ENCODE peak calls at places on chromosome 14, in seven cellular contexts. V is sigmoid colon, O is HCT116, F is HepG2, M is GM12878, T is upper lobe of left lung, I is breast epithelium. U is an unnamed sample. For H3K36me3, the result is how much of the 10 kb centered on the place peaks cover.

GRCh38 chr14:93859957-93860356 is 67.2 kb upstream of the FAM181A start:
- DNase-seq in V (no peak), O (no peak), F (no peak), M (no peak), T (no peak), I (peak), U (peak)

GRCh38 chr14:67172520-67172919 is 16.7 kb upstream of the GARIN2 start:
- DNase-seq in V (no peak), O (no peak), F (no peak), M (no peak), T (no peak), I (no peak), U (no peak)

GRCh38 chr14:95297832-95298231 is 21.9 kb downstream of the CLMN start:
- DNase-seq in V (no peak), O (no peak), F (no peak), M (no peak), T (no peak), I (no peak), U (no peak)

GRCh38 chr14:58746701-58747100 is 108.9 kb downstream of the DACT1 start:
- DNase-seq in V (no peak), O (no peak), F (no peak), M (no peak), T (no peak), I (no peak), U (no peak)

GRCh38 chr14:78595797-78596196 is 425.6 kb downstream of the NRXN3 start:
- DNase-seq in V (no peak), O (no peak), F (no peak), M (no peak), T (no peak), I (no peak), U (no peak)

GRCh38 chr14:70078329-70078728 is 110.4 kb downstream of the SLC8A3 start:
- DNase-seq in V (no peak), O (no peak), F (no peak), M (no peak), T (no peak), I (no peak), U (no peak)

GRCh38 chr14:79573486-79573885 is 637.8 kb downstream of the DIO2 start:
- DNase-seq in V (no peak), O (no peak), F (no peak), M (no peak), T (no peak), I (no peak), U (no peak)

GRCh38 chr14:63405715-63406114 is 87.0 kb upstream of the GPHB5 start:
- DNase-seq in V (no peak), O (no peak), F (no peak), M (no peak), T (no peak), I (no peak), U (no peak)

GRCh38 chr14:91415794-91416743 is 1.6 kb downstream of the CCDC88C start:
- DNase-seq in V (no peak), O (no peak), F (no peak), M (peak), T (no peak), I (no peak), U (peak)

GRCh38 chr14:91554535-91555332 is 44.6 kb upstream of the PPP4R3A start:
- DNase-seq in V (no peak), O (no peak), F (peak), M (no peak), T (no peak), I (no peak), U (peak)

GRCh38 chr14:103030741-103031565 is 26.4 kb downstream of the CDC42BPB start:
- DNase-seq in V (no peak), O (no peak), F (no peak), M (no peak), T (no peak), I (no peak), U (no peak)

GRCh38 chr14:103221781-103222358 is 98.6 kb downstream of the TNFAIP2 start:
- DNase-seq in V (no peak), O (no peak), F (no peak), M (no peak), T (peak), I (no peak), U (no peak)

GRCh38 chr14:75993567-75994041 is 8.0 kb downstream of the IFT43 start:
- DNase-seq in V (no peak), O (no peak), F (no peak), M (peak), T (no peak), I (no peak), U (no peak)

GRCh38 chr14:90785474-90785873 is 30.8 kb downstream of the TTC7B start:
- DNase-seq in V (peak), O (peak), F (no peak), M (no peak), T (no peak), I (no peak), U (peak)

GRCh38 chr14:97407701-97408407 is 610.7 kb downstream of the VRK1 start:
- DNase-seq in V (no peak), O (no peak), F (no peak), M (no peak), T (no peak), I (no peak), U (no peak)

GRCh38 chr14:69999246-69999645 is 120.0 kb downstream of the SMOC1 start:
- DNase-seq in V (no peak), O (no peak), F (no peak), M (no peak), T (no peak), I (peak), U (no peak)

GRCh38 chr14:76863724-76864407 is 37.7 kb downstream of the LRRC74A start:
- DNase-seq in V (peak), O (no peak), F (peak), M (peak), T (no peak), I (no peak), U (peak)

GRCh38 chr14:54120260-54120659 is 163.6 kb upstream of the BMP4 start:
- DNase-seq in V (no peak), O (no peak), F (no peak), M (no peak), T (no peak), I (no peak), U (no peak)

GRCh38 chr14:34013714-34014055 is 62.8 kb upstream of the EGLN3 start:
- DNase-seq in V (no peak), O (no peak), F (no peak), M (no peak), T (no peak), I (no peak), U (no peak)

GRCh38 chr14:103504991-103505565 is 17.6 kb downstream of the CKB start:
- DNase-seq in V (no peak), O (no peak), F (no peak), M (no peak), T (no peak), I (no peak), U (no peak)

GRCh38 chr14:79473676-79474075 is 737.6 kb downstream of the DIO2 start:
- DNase-seq in V (no peak), O (no peak), F (no peak), M (no peak), T (no peak), I (no peak), U (no peak)

GRCh38 chr14:81784084-81784483 is 250.4 kb upstream of the SEL1L start:
- DNase-seq in V (no peak), O (no peak), F (no peak), M (no peak), T (no peak), I (no peak), U (no peak)

GRCh38 chr14:98808494-98809407 is 463.2 kb downstream of the BCL11B start:
- DNase-seq in V (no peak), O (no peak), F (no peak), M (no peak), T (no peak), I (peak), U (no peak)

GRCh38 chr14:68306934-68307758 is 485.7 kb downstream of the ZFP36L1 start:
- DNase-seq in V (no peak), O (peak), F (peak), M (no peak), T (no peak), I (peak), U (peak)

GRCh38 chr14:39265032-39265431 is 31.3 kb downstream of the MIA2 start:
- DNase-seq in V (no peak), O (peak), F (no peak), M (no peak), T (no peak), I (no peak), U (no peak)

GRCh38 chr14:21108791-21109190 is 7.9 kb downstream of the TMEM253 start:
- DNase-seq in V (no peak), O (no peak), F (no peak), M (no peak), T (no peak), I (no peak), U (no peak)

GRCh38 chr14:50091240-50091914 is 25.0 kb downstream of the VCPKMT start:
- DNase-seq in V (no peak), O (no peak), F (no peak), M (no peak), T (no peak), I (no peak), U (no peak)

GRCh38 chr14:40410708-40411107 is 978.5 kb upstream of the FBXO33 start:
- DNase-seq in V (no peak), O (no peak), F (no peak), M (no peak), T (no peak), I (no peak), U (no peak)

GRCh38 chr14:97618917-97619690 is 821.9 kb downstream of the VRK1 start:
- DNase-seq in V (no peak), O (no peak), F (no peak), M (no peak), T (no peak), I (no peak), U (no peak)

GRCh38 chr14:59771577-59771976 is 99.0 kb downstream of the RTN1 start:
- DNase-seq in V (no peak), O (no peak), F (no peak), M (no peak), T (no peak), I (no peak), U (no peak)
- TF ChIP-seq POLR2AphosphoS5 in V (no peak), O (no peak), F (no peak), M (no peak), T (no peak), I (no peak), U (no peak)

GRCh38 chr14:74675219-74675618 is 37.7 kb downstream of the AREL1 start:
- DNase-seq in V (no peak), O (no peak), F (no peak), M (no peak), T (no peak), I (no peak), U (no peak)
- H3K36me3 ChIP-seq in V (half or more), O (under half), F (under half), M (under half), T (half or more), I (under half), U (half or more)

GRCh38 chr14:100734031-100734990 is 7.6 kb downstream of the DLK1 start:
- DNase-seq in V (peak), O (no peak), F (no peak), M (no peak), T (peak), I (no peak), U (no peak)
- H3K4me3 ChIP-seq in V (no peak), O (no peak), F (no peak), M (no peak), T (no peak), I (no peak), U (no peak)

GRCh38 chr14:88473791-88474190 is 81.0 kb downstream of the PTPN21 start:
- DNase-seq in V (no peak), O (no peak), F (peak), M (no peak), T (no peak), I (no peak), U (no peak)

GRCh38 chr14:88463318-88463717 is 77.9 kb downstream of the SPATA7 start:
- DNase-seq in V (no peak), O (peak), F (peak), M (no peak), T (no peak), I (no peak), U (no peak)

GRCh38 chr14:88470542-88471440 is 84.0 kb downstream of the PTPN21 start:
- DNase-seq in V (no peak), O (no peak), F (no peak), M (no peak), T (no peak), I (no peak), U (no peak)

DNA sequence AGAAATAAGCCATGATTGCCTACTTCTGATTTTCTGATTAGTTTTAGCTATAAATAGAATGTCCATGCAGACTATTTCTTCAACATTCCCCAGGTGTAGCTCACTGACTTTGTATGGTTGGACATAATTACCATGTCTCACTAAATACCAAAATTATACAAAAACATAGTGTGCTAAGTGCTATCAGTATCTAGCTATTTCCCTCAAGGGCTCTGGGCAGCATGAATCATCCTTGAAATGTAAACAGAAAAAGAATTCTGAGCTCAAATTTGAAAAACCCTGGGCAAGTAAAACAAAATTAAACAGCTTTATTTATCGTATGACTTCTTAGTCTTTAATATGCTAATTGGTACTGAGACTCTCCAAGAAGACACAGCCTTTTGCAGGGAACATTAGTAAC is 82.9 kb downstream of the SPATA7 start:
- DNase-seq in V (no peak), O (no peak), F (no peak), M (no peak), T (no peak), I (no peak), U (no peak)
- TF ChIP-seq POLR2AphosphoS5 in V (no peak), O (no peak), F (no peak), M (no peak), T (no peak), I (no peak), U (no peak)

DNA sequence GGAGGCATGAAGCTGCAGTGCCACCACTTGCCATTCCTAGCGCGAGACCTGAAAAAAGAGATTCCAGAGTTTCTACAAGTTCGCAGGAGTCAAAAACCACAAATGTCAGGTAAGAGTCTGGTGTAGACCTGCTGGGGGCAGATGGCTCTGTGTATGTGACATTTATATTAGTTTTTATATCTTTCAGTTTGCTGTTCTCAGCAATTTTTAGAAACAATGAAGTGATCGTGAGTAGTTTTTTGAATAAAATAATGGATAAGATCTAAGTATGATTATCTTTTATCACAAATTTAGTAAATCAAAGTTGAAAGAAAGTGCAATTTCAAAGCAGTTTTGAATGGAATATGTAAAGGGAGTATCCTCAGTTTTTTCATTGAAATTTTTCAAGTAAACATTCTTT is 9.3 kb downstream of the ZC3H14 start:
- DNase-seq in V (no peak), O (no peak), F (no peak), M (no peak), T (no peak), I (no peak), U (no peak)
- H3K36me3 ChIP-seq in V (half or more), O (under half), F (under half), M (under half), T (half or more), I (under half), U (under half)

DNA sequence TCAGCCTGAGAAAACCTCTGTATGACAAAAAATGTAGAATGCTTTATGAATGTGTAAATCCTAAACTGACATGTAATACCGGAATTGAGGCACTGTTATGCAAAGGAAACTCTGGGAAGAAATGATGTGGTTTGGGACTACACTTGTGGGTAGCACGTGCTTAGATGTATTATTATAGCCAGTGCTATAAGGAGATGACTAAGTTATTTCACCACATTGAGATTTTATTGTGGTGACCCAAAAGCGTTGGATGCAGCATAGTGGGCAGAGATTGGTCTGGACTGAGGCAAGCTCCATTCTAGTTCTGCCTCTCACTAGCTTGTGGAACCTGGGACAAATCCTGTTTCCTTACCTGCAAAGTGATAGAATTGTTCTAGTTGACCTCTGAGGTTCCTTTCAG is 172.2 kb downstream of the SNAPC1 start:
- DNase-seq in V (no peak), O (no peak), F (no peak), M (no peak), T (no peak), I (no peak), U (no peak)
- H3K4me3 ChIP-seq in V (no peak), O (no peak), F (no peak), M (no peak), T (no peak), I (no peak), U (no peak)

DNA sequence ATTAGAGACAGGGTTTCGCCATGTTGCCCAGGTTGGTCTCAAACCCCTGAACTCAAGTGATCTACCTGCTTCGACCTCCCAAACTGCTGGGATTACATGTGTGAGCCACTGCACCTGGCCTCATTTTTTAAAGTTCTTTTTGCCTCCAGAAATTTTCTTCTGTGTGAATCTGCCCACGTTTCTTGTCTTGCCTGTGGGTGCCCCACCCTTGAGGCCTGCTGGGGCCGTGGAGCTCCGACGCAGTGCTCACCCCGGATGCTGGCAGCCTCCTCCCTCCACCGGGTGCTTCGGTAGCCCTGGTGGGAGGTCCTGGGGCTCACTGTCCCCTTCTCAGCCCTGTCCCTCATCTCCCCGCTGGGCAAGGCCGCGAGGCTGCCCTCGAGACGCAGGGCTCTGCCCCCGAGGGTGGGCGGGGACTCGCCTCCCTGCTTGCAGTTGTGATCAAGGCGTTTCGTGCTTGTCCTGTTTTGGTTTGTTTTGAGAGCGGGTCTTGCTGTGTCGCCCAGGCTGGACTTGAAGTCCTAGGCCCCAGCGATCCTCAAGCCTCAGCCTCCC is 19.5 kb upstream of the CRIP2 start:
- DNase-seq in V (no peak), O (no peak), F (no peak), M (no peak), T (peak), I (no peak), U (no peak)
- TF ChIP-seq POLR2AphosphoS5 in V (no peak), O (no peak), F (no peak), M (no peak), T (no peak), I (no peak), U (no peak)